ENCODE peak calls at places on chromosome 12, in nine cellular contexts. U, L, P, N, Q, F, D, W and H are unnamed samples.

GRCh38 chr12:12645485-12645884 is 33.8 kb downstream of the CREBL2 start:
- DNase-seq in U (peak), L (peak), P (peak), N (peak), Q (peak), F (no peak), D (peak), W (no peak), H (no peak)

GRCh38 chr12:88922816-88923215 is 342.5 kb upstream of the KITLG start:
- DNase-seq in U (no peak), L (peak), P (no peak), N (no peak), Q (peak), F (no peak), D (no peak), W (no peak), H (no peak)

GRCh38 chr12:56337753-56338221 is 897 bp upstream of the IL23A start:
- DNase-seq in U (no peak), L (no peak), P (no peak), N (no peak), Q (no peak), F (no peak), D (no peak), W (no peak), H (no peak)

GRCh38 chr12:95984685-95985084 is 11.5 kb downstream of the HAL start:
- DNase-seq in U (no peak), L (no peak), P (no peak), N (no peak), Q (no peak), F (no peak), D (no peak), W (no peak), H (no peak)

GRCh38 chr12:130424858-130425697 is 87.4 kb downstream of the PIWIL1 start:
- DNase-seq in U (no peak), L (no peak), P (no peak), N (no peak), Q (no peak), F (no peak), D (no peak), W (no peak), H (no peak)

GRCh38 chr12:47317182-47317915 is 237.6 kb upstream of the AMIGO2 start:
- DNase-seq in U (no peak), L (no peak), P (no peak), N (no peak), Q (no peak), F (no peak), D (no peak), W (no peak), H (no peak)

GRCh38 chr12:98719515-98720504 is 74.7 kb downstream of the APAF1 start:
- DNase-seq in U (no peak), L (no peak), P (no peak), N (no peak), Q (no peak), F (no peak), D (no peak), W (no peak), H (no peak)

GRCh38 chr12:62632521-62632920 is 165.9 kb downstream of the MON2 start:
- DNase-seq in U (peak), L (peak), P (no peak), N (no peak), Q (peak), F (no peak), D (peak), W (no peak), H (no peak)

GRCh38 chr12:127621366-127621765 is 645.6 kb upstream of the TMEM132C start:
- DNase-seq in U (no peak), L (no peak), P (no peak), N (no peak), Q (no peak), F (no peak), D (no peak), W (no peak), H (no peak)

GRCh38 chr12:80813820-80814219 is 97.1 kb downstream of the MYF5 start:
- DNase-seq in U (no peak), L (no peak), P (no peak), N (no peak), Q (no peak), F (no peak), D (no peak), W (no peak), H (no peak)

GRCh38 chr12:47808049-47808448 is 11.7 kb downstream of the HDAC7 start:
- DNase-seq in U (no peak), L (peak), P (no peak), N (peak), Q (no peak), F (no peak), D (peak), W (peak), H (no peak)

GRCh38 chr12:23950011-23950774 is 723 bp upstream of the SOX5 start:
- DNase-seq in U (no peak), L (peak), P (no peak), N (no peak), Q (peak), F (no peak), D (peak), W (no peak), H (no peak)

GRCh38 chr12:24778486-24779304 is 170.2 kb downstream of the BCAT1 start:
- DNase-seq in U (peak), L (peak), P (no peak), N (no peak), Q (peak), F (peak), D (peak), W (no peak), H (no peak)

GRCh38 chr12:75724913-75725312 is 213.5 kb upstream of the KRR1 start:
- DNase-seq in U (peak), L (peak), P (no peak), N (no peak), Q (peak), F (no peak), D (peak), W (no peak), H (no peak)

GRCh38 chr12:52130695-52131094 is 51.2 kb downstream of the SMIM41 start:
- DNase-seq in U (no peak), L (no peak), P (no peak), N (no peak), Q (no peak), F (no peak), D (peak), W (no peak), H (peak)

GRCh38 chr12:110661337-110661972 is 27.5 kb downstream of the HVCN1 start:
- DNase-seq in U (no peak), L (no peak), P (peak), N (no peak), Q (no peak), F (no peak), D (no peak), W (no peak), H (no peak)

GRCh38 chr12:14901228-14901562 is 15.5 kb upstream of the MGP start:
- DNase-seq in U (no peak), L (no peak), P (no peak), N (no peak), Q (no peak), F (peak), D (no peak), W (no peak), H (no peak)

GRCh38 chr12:27513155-27513824 is 10.7 kb upstream of the PPFIBP1 start:
- DNase-seq in U (no peak), L (no peak), P (no peak), N (no peak), Q (no peak), F (no peak), D (no peak), W (no peak), H (no peak)

GRCh38 chr12:56565510-56566101 is 44.0 kb downstream of the RBMS2 start:
- DNase-seq in U (peak), L (no peak), P (no peak), N (no peak), Q (peak), F (no peak), D (no peak), W (no peak), H (no peak)

GRCh38 chr12:49763006-49763591 is 21.7 kb downstream of the TMBIM6 start:
- DNase-seq in U (no peak), L (peak), P (peak), N (peak), Q (peak), F (no peak), D (peak), W (peak), H (no peak)

GRCh38 chr12:28032811-28033537 is 60.4 kb upstream of the PTHLH start:
- DNase-seq in U (no peak), L (peak), P (no peak), N (no peak), Q (no peak), F (no peak), D (no peak), W (no peak), H (no peak)

GRCh38 chr12:39435531-39435930 is 7.4 kb downstream of the KIF21A start:
- DNase-seq in U (no peak), L (no peak), P (no peak), N (no peak), Q (no peak), F (no peak), D (no peak), W (no peak), H (no peak)

GRCh38 chr12:119005832-119006360 is 24.6 kb downstream of the SRRM4 start:
- DNase-seq in U (no peak), L (no peak), P (no peak), N (no peak), Q (no peak), F (no peak), D (peak), W (no peak), H (no peak)

GRCh38 chr12:98653866-98654493 is 8.9 kb downstream of the APAF1 start:
- DNase-seq in U (peak), L (peak), P (no peak), N (no peak), Q (peak), F (peak), D (peak), W (no peak), H (peak)

GRCh38 chr12:75781532-75782046 is 250.0 kb downstream of the PHLDA1 start:
- DNase-seq in U (no peak), L (peak), P (no peak), N (no peak), Q (peak), F (no peak), D (no peak), W (no peak), H (no peak)

GRCh38 chr12:118749656-118750055 is 231.7 kb upstream of the SRRM4 start:
- DNase-seq in U (no peak), L (no peak), P (no peak), N (no peak), Q (no peak), F (no peak), D (no peak), W (no peak), H (no peak)